ENCODE peak calls at places on chromosomes 4 and X, in ten cellular contexts. Y is Daoy; O is mucosa of gallbladder; I is stromal cell of bone marrow; M is T-helper 9 cell; V is effector memory CD8-positive, alpha-beta T cell; H is NCI-H2081; G is T-helper 2 cell; Q is Calu3; T is kidney. E is an unnamed sample.

GRCh38 chr4:48340276-48340904 is 939 bp upstream of the SLAIN2 start:
- DNase-seq in Y (peak; percentile 60), O (no peak), I (peak; percentile 65), M (no peak), V (no peak), H (peak; percentile 35), G (no peak), Q (no peak), T (no peak), E (peak; percentile 92)

GRCh38 chrX:56728321-56728720 is 722 bp upstream of the NBDY start:
- DNase-seq in Y (no peak), O (no peak), I (peak; percentile 3), M (no peak), V (no peak), H (no peak), G (no peak), Q (no peak), T (no peak), E (no peak)

GRCh38 chrX:135497736-135498135 is 22.7 kb upstream of the INTS6L start:
- DNase-seq in Y (no peak), O (no peak), I (no peak), M (no peak), V (no peak), H (no peak), G (no peak), Q (no peak), T (no peak), E (no peak)

GRCh38 chrX:129606918-129607317 is 47.8 kb downstream of the APLN start:
- DNase-seq in Y (peak; percentile 29), O (peak; percentile 72), I (peak; percentile 15), M (peak; percentile 58), V (peak; percentile 49), H (peak; percentile 49), G (peak; percentile 44), Q (peak; percentile 64), T (no peak), E (peak; percentile 47)

GRCh38 chr4:154953691-154954090 is 172.6 kb downstream of the RBM46 start:
- DNase-seq in Y (no peak), O (no peak), I (no peak), M (no peak), V (no peak), H (no peak), G (no peak), Q (no peak), T (no peak), E (no peak)

GRCh38 chr4:7422098-7422897 is 12.4 kb downstream of the PSAPL1 start:
- DNase-seq in Y (no peak), O (no peak), I (no peak), M (no peak), V (no peak), H (no peak), G (no peak), Q (no peak), T (peak; percentile 52), E (no peak)

GRCh38 chr4:17721496-17722360 is 59.7 kb downstream of the FAM184B start:
- DNase-seq in Y (peak; percentile 35), O (no peak), I (peak; percentile 43), M (no peak), V (no peak), H (no peak), G (no peak), Q (no peak), T (no peak), E (no peak)

GRCh38 chr4:168514249-168514852 is 17.5 kb downstream of the PALLD start:
- DNase-seq in Y (no peak), O (no peak), I (peak; percentile 32), M (no peak), V (no peak), H (peak; percentile 41), G (no peak), Q (no peak), T (no peak), E (peak; percentile 53)

GRCh38 chrX:46573896-46574336 is 351 bp downstream of the CHST7 start:
- DNase-seq in Y (peak; percentile 61), O (peak; percentile 38), I (no peak), M (peak; percentile 61), V (peak; percentile 68), H (peak; percentile 70), G (peak; percentile 64), Q (peak; percentile 70), T (peak; percentile 89), E (peak; percentile 65)

GRCh38 chrX:15973299-15973698 is 118.7 kb upstream of the AP1S2 start:
- DNase-seq in Y (peak; percentile 34), O (peak; percentile 16), I (no peak), M (peak; percentile 0), V (no peak), H (peak; percentile 2), G (no peak), Q (peak; percentile 59), T (no peak), E (peak; percentile 27)

GRCh38 chr4:112378858-112379257 is 81.7 kb downstream of the ALPK1 start:
- DNase-seq in Y (no peak), O (no peak), I (no peak), M (no peak), V (no peak), H (no peak), G (no peak), Q (no peak), T (no peak), E (no peak)

GRCh38 chr4:76251448-76252270 is at the start of gene FAM47E:
- DNase-seq in Y (peak; percentile 75), O (peak; percentile 73), I (peak; percentile 25), M (peak; percentile 8), V (peak; percentile 14), H (peak; percentile 83), G (peak; percentile 13), Q (peak; percentile 80), T (peak; percentile 94), E (peak; percentile 50)

GRCh38 chrX:119573840-119574393 is 446 bp upstream of the UBE2A start:
- DNase-seq in Y (peak; percentile 23), O (peak; percentile 13), I (peak; percentile 35), M (no peak), V (no peak), H (peak; percentile 35), G (no peak), Q (no peak), T (no peak), E (peak; percentile 48)

GRCh38 chr4:3572363-3572762 is 40.1 kb upstream of the LRPAP1 start:
- DNase-seq in Y (no peak), O (no peak), I (no peak), M (no peak), V (no peak), H (no peak), G (no peak), Q (no peak), T (no peak), E (no peak)

E was measured in mesenchymal stem cell.